ENCODE peak calls at places on chromosomes 7 and 10, in five cellular contexts. J is K562; S is ascending aorta; U is tibial nerve; H is effector memory CD4-positive, alpha-beta T cell. A is an unnamed sample.

GRCh38 chr10:46091080-46091833 is 45.2 kb upstream of the MSMB start:
- DNase-seq in U (no peak), H (no peak), J (no peak), S (no peak), A (peak; percentile 69)

GRCh38 chr7:2219606-2220005 is 13.1 kb downstream of the MAD1L1 start:
- DNase-seq in U (no peak), J (no peak), S (no peak), H (no peak), A (no peak)

GRCh38 chr10:17655567-17656146 is 11.7 kb downstream of the STAM start:
- DNase-seq in S (no peak), H (no peak), U (no peak), J (peak; percentile 39), A (no peak)

GRCh38 chr10:121553861-121554264 is 44.4 kb downstream of the FGFR2 start:
- DNase-seq in S (no peak), J (no peak), H (no peak), U (no peak), A (no peak)

GRCh38 chr10:49117366-49117905 is 2.1 kb upstream of the VSTM4 start:
- DNase-seq in H (no peak), J (no peak), S (no peak), U (no peak), A (no peak)

GRCh38 chr10:13792011-13792410 is 205.2 kb downstream of the PRPF18 start:
- DNase-seq in S (no peak), J (no peak), U (no peak), H (no peak), A (no peak)

GRCh38 chr10:94440096-94440495 is 37.8 kb downstream of the TBC1D12 start:
- DNase-seq in U (no peak), S (no peak), H (no peak), J (no peak), A (no peak)

GRCh38 chr10:19043431-19043830 is 5.2 kb upstream of the MALRD1 start:
- DNase-seq in S (no peak), J (no peak), H (no peak), U (no peak), A (no peak)

GRCh38 chr10:61621538-61622150 is 41.1 kb upstream of the CABCOCO1 start:
- DNase-seq in H (no peak), U (no peak), S (no peak), J (no peak), A (no peak)

GRCh38 chr10:8181496-8182174 is 127.1 kb downstream of the GATA3 start:
- DNase-seq in J (no peak), U (no peak), S (no peak), H (no peak), A (no peak)

GRCh38 chr7:15652776-15653290 is 33.6 kb downstream of the MEOX2 start:
- DNase-seq in J (no peak), S (no peak), H (no peak), U (no peak), A (no peak)

GRCh38 chr10:95388539-95388938 is 97.7 kb upstream of the PDLIM1 start:
- DNase-seq in U (no peak), H (no peak), J (no peak), S (no peak), A (no peak)

GRCh38 chr10:62422068-62422590 is 48.0 kb downstream of the ZNF365 start:
- DNase-seq in J (no peak), U (no peak), H (no peak), S (no peak), A (no peak)

GRCh38 chr7:83550100-83550499 is 98.8 kb downstream of the SEMA3E start:
- DNase-seq in S (no peak), J (no peak), H (no peak), U (no peak), A (no peak)

GRCh38 chr7:28984631-28985030 is 26.5 kb upstream of the TRIL start:
- DNase-seq in J (no peak), U (peak; percentile 26), H (no peak), S (no peak), A (no peak)

GRCh38 chr10:68559872-68560200 is 301 bp upstream of the TET1 start:
- DNase-seq in S (no peak), J (no peak), U (no peak), H (no peak), A (no peak)

GRCh38 chr10:3132036-3133025 is 40.3 kb downstream of the PITRM1 start:
- DNase-seq in U (no peak), J (no peak), H (no peak), S (no peak), A (no peak)

GRCh38 chr7:74619235-74619860 is 38.2 kb upstream of the GTF2I start:
- DNase-seq in J (no peak), U (no peak), S (no peak), H (no peak), A (no peak)

GRCh38 chr7:19094971-19095370 is 22.5 kb downstream of the TWIST1 start:
- DNase-seq in S (no peak), J (no peak), U (no peak), H (no peak), A (no peak)

GRCh38 chr7:112365551-112365950 is 84.7 kb upstream of the IFRD1 start:
- DNase-seq in J (no peak), H (no peak), S (no peak), U (no peak), A (no peak)

GRCh38 chr10:75294518-75294865 is 58.7 kb upstream of the COMTD1 start:
- DNase-seq in J (no peak), H (no peak), S (no peak), U (no peak), A (no peak)

GRCh38 chr7:92835140-92835850 is 1.1 kb downstream of the CDK6 start:
- DNase-seq in H (peak; percentile 25), J (peak; percentile 68), S (no peak), U (no peak), A (peak; percentile 55)

GRCh38 chr10:119316729-119317097 is 109.3 kb downstream of the GRK5 start:
- DNase-seq in S (no peak), U (no peak), J (peak; percentile 26), H (no peak), A (no peak)

GRCh38 chr7:117873056-117873932 is at the start of gene CTTNBP2:
- DNase-seq in U (peak; percentile 23), J (peak; percentile 17), S (no peak), H (no peak), A (peak; percentile 63)

GRCh38 chr10:91590142-91590903 is 42.5 kb downstream of the PPP1R3C start:
- DNase-seq in J (no peak), S (no peak), H (no peak), U (peak; percentile 28), A (no peak)

GRCh38 chr7:112566392-112567324 is 85.9 kb downstream of the LSMEM1 start:
- DNase-seq in H (no peak), S (no peak), J (no peak), U (no peak), A (no peak)

GRCh38 chr7:134602921-134603394 is 43.7 kb upstream of the BPGM start:
- DNase-seq in J (no peak), S (no peak), H (no peak), U (no peak), A (no peak)

GRCh38 chr10:75582102-75582501 is 150.7 kb downstream of the LRMDA start:
- DNase-seq in J (no peak), U (no peak), H (no peak), S (no peak), A (no peak)

GRCh38 chr7:106056513-106057203 is 55.5 kb downstream of the SYPL1 start:
- DNase-seq in S (no peak), U (no peak), J (peak; percentile 82), H (peak; percentile 38), A (peak; percentile 59)

GRCh38 chr10:68171539-68172080 is 60.3 kb downstream of the ATOH7 start:
- DNase-seq in H (no peak), S (no peak), U (no peak), J (no peak), A (no peak)

GRCh38 chr7:11548532-11548931 is 283.5 kb downstream of the THSD7A start:
- DNase-seq in H (no peak), J (no peak), U (no peak), S (no peak), A (no peak)

GRCh38 chr10:60942604-60943269 is 1.2 kb downstream of the RHOBTB1 start:
- DNase-seq in H (no peak), J (peak; percentile 23), U (no peak), S (no peak), A (no peak)

GRCh38 chr7:116653204-116653603 is 18.8 kb upstream of the MET start:
- DNase-seq in J (no peak), S (no peak), H (no peak), U (no peak), A (no peak)

GRCh38 chr10:29621161-29621560 is 13.6 kb downstream of the SVIL start:
- DNase-seq in H (no peak), S (peak; percentile 32), U (no peak), J (no peak), A (no peak)

GRCh38 chr10:29620112-29620690 is 14.6 kb downstream of the SVIL start:
- DNase-seq in U (no peak), J (no peak), S (no peak), H (no peak), A (no peak)

GRCh38 chr10:29627201-29628105 is 7.3 kb downstream of the SVIL start:
- DNase-seq in H (no peak), S (no peak), U (no peak), J (no peak), A (no peak)

GRCh38 chr10:29622382-29622885 is 12.3 kb downstream of the SVIL start:
- DNase-seq in J (no peak), H (no peak), U (no peak), S (no peak), A (no peak)

GRCh38 chr10:29623797-29624196 is 11.0 kb downstream of the SVIL start:
- DNase-seq in U (no peak), J (no peak), H (no peak), S (no peak), A (no peak)
- H3K4me3 ChIP-seq in U (no peak overlapping the region), J (no peak overlapping the region), H (no peak overlapping the region), S (no peak overlapping the region), A (no peak overlapping the region)

DNA sequence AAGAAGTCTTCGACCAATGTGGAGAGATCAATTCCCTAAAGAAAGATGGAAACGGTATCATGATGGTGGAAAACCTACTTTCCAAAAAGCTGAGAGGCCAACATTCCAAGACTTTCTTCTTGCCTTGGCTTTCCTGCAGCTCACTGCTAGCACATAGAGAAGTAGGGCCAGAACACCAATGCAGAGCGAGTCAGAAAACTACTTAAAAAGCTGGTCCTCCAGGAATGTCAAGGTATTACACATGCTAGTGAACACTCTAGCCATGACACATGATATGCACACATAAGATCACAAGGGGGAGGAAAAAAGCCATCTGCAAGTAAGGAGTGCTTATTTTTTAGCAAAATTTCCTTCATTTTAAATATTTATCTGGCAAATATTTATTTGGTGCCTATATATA is 22.7 kb downstream of the GPAM start:
- DNase-seq in J (no peak), H (no peak), U (no peak), S (no peak), A (no peak)
- H3K36me3 ChIP-seq in J (peaks cover 53% of the 10 kb centered on the region), H (peaks cover 59% of the 10 kb centered on the region), U (peaks cover 100% of the 10 kb centered on the region), S (peaks cover 49% of the 10 kb centered on the region), A (no peaks in the 10 kb centered on the region)

DNA sequence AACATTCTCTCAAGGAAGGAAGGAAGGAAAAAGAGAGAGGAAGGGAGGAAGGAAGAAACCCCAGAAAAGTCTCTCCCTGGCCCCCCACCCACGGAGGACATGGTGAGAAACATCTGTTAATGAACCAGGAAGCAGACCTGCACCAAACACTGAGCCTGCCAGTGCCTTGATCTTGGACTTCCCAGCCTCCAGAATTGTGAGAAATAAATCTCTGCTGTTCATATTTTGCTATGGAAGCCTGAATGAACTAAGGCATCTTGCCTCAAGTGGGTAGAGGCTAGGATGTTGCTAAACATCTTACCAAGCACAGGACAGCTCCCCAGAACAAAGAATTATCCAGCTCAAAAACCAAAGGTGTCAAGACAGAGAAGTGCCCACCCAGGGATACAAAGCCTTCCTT is 19.1 kb downstream of the LRRC20 start:
- DNase-seq in U (no peak), H (no peak), S (no peak), J (no peak), A (no peak)
- H3K27ac ChIP-seq in U (peak overlapping the region; percentile 73), H (no peak overlapping the region), S (peak overlapping the region; percentile 91), J (no peak overlapping the region), A (no peak overlapping the region)

GRCh38 chr7:105022458-105022857 is 8.5 kb downstream of the KMT2E start:
- DNase-seq in J (no peak), S (no peak), H (no peak), U (no peak), A (no peak)
- H3K4me3 ChIP-seq in J (no peak overlapping the region), S (no peak overlapping the region), H (no peak overlapping the region), U (no peak overlapping the region), A (no peak overlapping the region)

A was measured in MM.1S.